ENCODE peak calls at places on chromosomes 7 and 10, in five cellular contexts. N, T, Z, O and Q are unnamed samples.

GRCh38 chr10:107011113-107011512 is 153.4 kb downstream of the SORCS1 start:
- DNase-seq in N (no peak), T (no peak), Z (no peak), O (no peak), Q (no peak)

GRCh38 chr7:85770332-85770731 is 583.5 kb upstream of the SEMA3D start:
- DNase-seq in N (peak), T (peak), Z (no peak), O (no peak), Q (no peak)

GRCh38 chr10:70232155-70232858 is 922 bp downstream of the PPA1 start:
- DNase-seq in N (no peak), T (peak), Z (peak), O (no peak), Q (no peak)

GRCh38 chr10:44380829-44381600 is 3.9 kb downstream of the CXCL12 start:
- DNase-seq in N (no peak), T (no peak), Z (no peak), O (no peak), Q (no peak)

GRCh38 chr10:75987610-75988009 is 556.2 kb downstream of the LRMDA start:
- DNase-seq in N (peak), T (peak), Z (no peak), O (no peak), Q (no peak)

GRCh38 chr10:121696854-121697253 is 98.6 kb upstream of the FGFR2 start:
- DNase-seq in N (no peak), T (peak), Z (peak), O (no peak), Q (no peak)

GRCh38 chr7:123784263-123784662 is 35.5 kb upstream of the WASL start:
- DNase-seq in N (no peak), T (no peak), Z (no peak), O (no peak), Q (no peak)

GRCh38 chr10:26557641-26558014 is 119.5 kb downstream of the APBB1IP start:
- DNase-seq in N (peak), T (peak), Z (no peak), O (no peak), Q (no peak)

GRCh38 chr7:157224627-157225026 is 85.9 kb downstream of the UBE3C start:
- DNase-seq in N (no peak), T (peak), Z (no peak), O (no peak), Q (no peak)

GRCh38 chr7:106563466-106564150 is 97.3 kb downstream of the CCDC71L start:
- DNase-seq in N (peak), T (peak), Z (no peak), O (no peak), Q (no peak)

GRCh38 chr7:105132335-105132734 is 118.3 kb downstream of the KMT2E start:
- DNase-seq in N (no peak), T (no peak), Z (no peak), O (no peak), Q (no peak)

GRCh38 chr10:97350138-97350537 is 15.6 kb upstream of the FRAT2 start:
- DNase-seq in N (no peak), T (no peak), Z (no peak), O (no peak), Q (no peak)

GRCh38 chr10:78688945-78689935 is 379.5 kb upstream of the ZMIZ1 start:
- DNase-seq in N (peak), T (peak), Z (no peak), O (peak), Q (no peak)

GRCh38 chr10:118237930-118238329 is 104.2 kb downstream of the FAM204A start:
- DNase-seq in N (no peak), T (no peak), Z (no peak), O (no peak), Q (no peak)

GRCh38 chr10:108862691-108863350 is 1060.5 kb downstream of the XPNPEP1 start:
- DNase-seq in N (peak), T (peak), Z (no peak), O (no peak), Q (no peak)

GRCh38 chr7:27198871-27199801 is 755 bp downstream of the HOXA13 start:
- DNase-seq in N (no peak), T (peak), Z (no peak), O (no peak), Q (no peak)

GRCh38 chr7:36545291-36545690 is 155.6 kb downstream of the ANLN start:
- DNase-seq in N (no peak), T (no peak), Z (no peak), O (no peak), Q (no peak)

GRCh38 chr10:132904169-132904813 is 38.1 kb downstream of the CFAP46 start:
- DNase-seq in N (peak), T (peak), Z (peak), O (no peak), Q (no peak)

GRCh38 chr10:71771821-71772617 is 1.3 kb downstream of the VSIR start:
- DNase-seq in N (peak), T (peak), Z (no peak), O (no peak), Q (no peak)

GRCh38 chr7:121083138-121083789 is 94.8 kb downstream of the CPED1 start:
- DNase-seq in N (peak), T (peak), Z (no peak), O (no peak), Q (peak)

GRCh38 chr10:67306588-67307205 is 380.9 kb downstream of the LRRTM3 start:
- DNase-seq in N (no peak), T (peak), Z (no peak), O (peak), Q (no peak)

GRCh38 chr10:72333111-72334012 is 21.4 kb downstream of the DNAJB12 start:
- DNase-seq in N (no peak), T (no peak), Z (no peak), O (no peak), Q (no peak)

GRCh38 chr10:70462349-70462984 is 16.1 kb upstream of the PALD1 start:
- DNase-seq in N (no peak), T (peak), Z (no peak), O (no peak), Q (no peak)

GRCh38 chr7:12674861-12675260 is 12.6 kb upstream of the ARL4A start:
- DNase-seq in N (no peak), T (peak), Z (no peak), O (peak), Q (no peak)

GRCh38 chr10:5369362-5370158 is 4.8 kb downstream of the UCN3 start:
- DNase-seq in N (no peak), T (no peak), Z (no peak), O (no peak), Q (no peak)

GRCh38 chr7:87506243-87507180 is 31.0 kb upstream of the ABCB4 start:
- DNase-seq in N (no peak), T (peak), Z (no peak), O (no peak), Q (no peak)

GRCh38 chr7:102181517-102181916 is 105.2 kb upstream of the SH2B2 start:
- DNase-seq in N (no peak), T (no peak), Z (no peak), O (no peak), Q (no peak)

GRCh38 chr10:62637249-62638061 is 167.1 kb upstream of the ADO start:
- DNase-seq in N (peak), T (peak), Z (peak), O (no peak), Q (no peak)

GRCh38 chr7:156614434-156615264 is 25.9 kb upstream of the RNF32 start:
- DNase-seq in N (no peak), T (no peak), Z (no peak), O (peak), Q (no peak)

GRCh38 chr7:33471636-33472242 is 342.4 kb downstream of the BBS9 start:
- DNase-seq in N (peak), T (peak), Z (no peak), O (no peak), Q (no peak)

GRCh38 chr7:12323415-12323814 is 80.2 kb downstream of the VWDE start:
- DNase-seq in N (no peak), T (peak), Z (no peak), O (no peak), Q (no peak)

GRCh38 chr10:23869548-23869947 is 339.4 kb upstream of the KIAA1217 start:
- DNase-seq in N (no peak), T (no peak), Z (no peak), O (no peak), Q (no peak)

GRCh38 chr10:123790132-123790885 is 101.3 kb downstream of the CPXM2 start:
- DNase-seq in N (no peak), T (no peak), Z (no peak), O (no peak), Q (no peak)

GRCh38 chr10:48507933-48508830 is 96.7 kb downstream of the ARHGAP22 start:
- DNase-seq in N (no peak), T (peak), Z (no peak), O (peak), Q (no peak)

GRCh38 chr10:52213511-52213831 is 100.6 kb upstream of the DKK1 start:
- DNase-seq in N (peak), T (peak), Z (no peak), O (no peak), Q (no peak)

GRCh38 chr10:129491123-129491734 is 24.2 kb downstream of the MGMT start:
- DNase-seq in N (no peak), T (peak), Z (no peak), O (no peak), Q (no peak)

GRCh38 chr10:13658864-13659685 is 72.3 kb downstream of the PRPF18 start:
- DNase-seq in N (no peak), T (no peak), Z (no peak), O (no peak), Q (no peak)

GRCh38 chr10:103193107-103193819 is at the start of gene NT5C2:
- DNase-seq in N (peak), T (peak), Z (peak), O (peak), Q (no peak)